ENCODE peak calls at places on chromosomes 13 and 19, in six cellular contexts. L is heart right ventricle, Z is HFF-Myc, T is fibroblast of pulmonary artery, P is mesothelial cell of epicardium, C is ovary. N is an unnamed sample.
A peak's percentile ranks its signal among the peaks of the same experiment; 100 is the strongest.

GRCh38 chr13:76016799-76017198 is 380.7 kb downstream of the LMO7 start:
- DNase-seq in P (no peak), C (no peak), T (peak; percentile 46), Z (peak; percentile 31), L (no peak), N (no peak)

GRCh38 chr13:113973218-113974164 is at the start of gene C13orf46:
- DNase-seq in P (peak; percentile 17), C (no peak), T (no peak), L (no peak), Z (no peak), N (no peak)

GRCh38 chr13:40440990-40441820 is 225.2 kb downstream of the FOXO1 start:
- DNase-seq in P (no peak), L (peak; percentile 83), T (peak; percentile 45), C (peak; percentile 72), Z (no peak), N (no peak)

GRCh38 chr13:113152894-113153809 is 5.3 kb upstream of the PROZ start:
- DNase-seq in C (peak; percentile 76), P (no peak), T (peak; percentile 17), L (peak; percentile 59), Z (no peak), N (peak; percentile 87)

GRCh38 chr13:73334459-73334858 is 275.7 kb downstream of the KLF5 start:
- DNase-seq in T (peak; percentile 21), C (no peak), Z (no peak), L (no peak), P (no peak), N (no peak)

GRCh38 chr13:112714366-112714765 is 24.5 kb downstream of the ATP11A start:
- DNase-seq in P (no peak), T (no peak), L (no peak), C (peak; percentile 24), Z (no peak), N (no peak)

GRCh38 chr13:83372786-83373185 is 509.5 kb downstream of the SLITRK1 start:
- DNase-seq in T (no peak), L (no peak), P (no peak), C (no peak), Z (no peak), N (no peak)

GRCh38 chr19:17491287-17491686 is 20.2 kb upstream of the PGLS start:
- DNase-seq in L (no peak), T (no peak), Z (no peak), C (no peak), P (no peak), N (no peak)

GRCh38 chr19:36418287-36419001 is at the start of gene ZFP82:
- DNase-seq in T (peak; percentile 85), L (peak; percentile 86), P (peak; percentile 77), Z (peak; percentile 20), C (peak; percentile 84), N (peak; percentile 95)

GRCh38 chr19:11345122-11345752 is 831 bp downstream of the TMEM205 start:
- DNase-seq in Z (no peak), P (no peak), C (no peak), T (no peak), L (no peak), N (no peak)

GRCh38 chr13:30306762-30307193 is 573 bp downstream of the KATNAL1 start:
- DNase-seq in Z (peak; percentile 72), L (peak; percentile 97), C (peak; percentile 95), T (peak; percentile 94), P (peak; percentile 86), N (peak; percentile 98)

GRCh38 chr13:51999525-51999924 is 11.7 kb downstream of the ATP7B start:
- DNase-seq in L (peak; percentile 81), C (no peak), T (no peak), Z (no peak), P (no peak), N (no peak)

GRCh38 chr19:16561382-16561781 is 10.8 kb downstream of the SLC35E1 start:
- DNase-seq in T (no peak), C (no peak), Z (no peak), L (no peak), P (no peak), N (no peak)

GRCh38 chr13:93413972-93414717 is 187.5 kb downstream of the GPC6 start:
- DNase-seq in L (no peak), T (peak; percentile 39), P (no peak), Z (no peak), C (no peak), N (no peak)

GRCh38 chr19:13906525-13906904 is 514 bp downstream of the CC2D1A start:
- DNase-seq in Z (no peak), P (no peak), L (peak; percentile 27), T (no peak), C (no peak), N (no peak)

GRCh38 chr19:52142001-52142595 is 2.4 kb upstream of the ZNF616 start:
- DNase-seq in C (no peak), L (no peak), T (no peak), P (no peak), Z (no peak), N (no peak)

GRCh38 chr19:44207126-44207803 is 5.1 kb upstream of the ZNF227 start:
- DNase-seq in T (peak; percentile 95), L (peak; percentile 94), Z (peak; percentile 95), P (peak; percentile 67), C (peak; percentile 86), N (peak; percentile 94)

GRCh38 chr13:94312511-94313191 is 166.8 kb downstream of the DCT start:
- DNase-seq in C (no peak), Z (no peak), L (no peak), T (no peak), P (no peak), N (no peak)

GRCh38 chr19:17797397-17798201 is 2.7 kb downstream of the B3GNT3 start:
- DNase-seq in L (no peak), T (no peak), P (no peak), Z (no peak), C (no peak), N (no peak)

GRCh38 chr19:7533925-7534480 is 1.5 kb upstream of the PNPLA6 start:
- DNase-seq in L (peak; percentile 91), P (no peak), T (peak; percentile 90), C (peak; percentile 87), Z (no peak), N (peak; percentile 89)

GRCh38 chr13:103224804-103225203 is 158.6 kb upstream of the SLC10A2 start:
- DNase-seq in T (no peak), C (no peak), L (no peak), P (no peak), Z (no peak), N (no peak)

GRCh38 chr13:62779146-62779545 is 1363.5 kb upstream of the PCDH20 start:
- DNase-seq in L (no peak), T (no peak), P (no peak), C (no peak), Z (no peak), N (no peak)

GRCh38 chr13:29369060-29369743 is 226.3 kb downstream of the SLC7A1 start:
- DNase-seq in C (no peak), P (no peak), Z (peak; percentile 17), T (peak; percentile 60), L (no peak), N (no peak)

GRCh38 chr13:114088863-114089262 is 43.6 kb downstream of the RASA3 start:
- DNase-seq in P (no peak), Z (no peak), C (no peak), T (no peak), L (no peak), N (no peak)

GRCh38 chr13:110641055-110642015 is 26.0 kb downstream of the NAXD start:
- DNase-seq in L (peak; percentile 37), C (peak; percentile 69), Z (no peak), P (no peak), T (no peak), N (no peak)

GRCh38 chr19:49690073-49690655 is 752 bp upstream of the CPT1C start:
- DNase-seq in L (no peak), P (no peak), T (no peak), Z (no peak), C (no peak), N (no peak)

GRCh38 chr19:49690656-49691242 is at the start of gene CPT1C:
- DNase-seq in P (peak; percentile 62), L (peak; percentile 87), Z (no peak), C (peak; percentile 85), T (peak; percentile 71), N (peak; percentile 91)

GRCh38 chr19:49687566-49688316 is 1.7 kb upstream of the ADM5 start:
- DNase-seq in Z (no peak), C (peak; percentile 24), L (no peak), T (peak; percentile 60), P (no peak), N (no peak)

GRCh38 chr19:49688531-49689132 is 762 bp upstream of the ADM5 start:
- DNase-seq in L (no peak), T (no peak), P (no peak), Z (no peak), C (no peak), N (no peak)

GRCh38 chr19:49689133-49690072 is at the start of gene ADM5:
- DNase-seq in T (no peak), L (no peak), Z (no peak), C (peak; percentile 64), P (no peak), N (no peak)
- TF ChIP-seq CTCF in T (peak; percentile 41), L (peak; percentile 70), Z (peak; percentile 57), C (no peak), P (peak; percentile 34), N (peak; percentile 38)

GRCh38 chr19:806815-807421 is 9.7 kb downstream of the PTBP1 start:
- DNase-seq in T (no peak), P (no peak), Z (no peak), C (no peak), L (no peak), N (no peak)
- TF ChIP-seq CTCF in T (no peak), P (peak; percentile 18), Z (no peak), C (no peak), L (no peak), N (no peak)

GRCh38 chr13:81872581-81872980 is 1531.7 kb upstream of the SPRY2 start:
- DNase-seq in P (no peak), Z (no peak), C (no peak), T (no peak), L (no peak), N (no peak)
- TF ChIP-seq CTCF in P (peak; percentile 24), Z (no peak), C (no peak), T (no peak), L (no peak), N (peak; percentile 38)

GRCh38 chr19:29598496-29598895 is 7.6 kb upstream of the POP4 start:
- DNase-seq in L (no peak), C (no peak), P (no peak), T (no peak), Z (no peak), N (no peak)

GRCh38 chr19:29598036-29598435 is 8.0 kb upstream of the POP4 start:
- DNase-seq in Z (no peak), T (no peak), C (no peak), L (no peak), P (no peak), N (no peak)

GRCh38 chr19:29596080-29596479 is 10.0 kb upstream of the POP4 start:
- DNase-seq in C (no peak), L (no peak), Z (no peak), T (no peak), P (no peak), N (no peak)

GRCh38 chr19:29593869-29594268 is 12.2 kb upstream of the POP4 start:
- DNase-seq in L (no peak), T (no peak), P (no peak), Z (no peak), C (no peak), N (no peak)

GRCh38 chr19:29596885-29597525 is 9.1 kb upstream of the POP4 start:
- DNase-seq in T (peak; percentile 52), C (no peak), L (no peak), P (no peak), Z (no peak), N (no peak)
- TF ChIP-seq CTCF in T (peak; percentile 32), C (no peak), L (peak; percentile 31), P (no peak), Z (peak; percentile 15), N (peak; percentile 38)

GRCh38 chr19:40273469-40274360 is 11.4 kb downstream of the AKT2 start:
- DNase-seq in C (no peak), P (no peak), T (no peak), L (no peak), Z (no peak), N (no peak)
- TF ChIP-seq CTCF in C (no peak), P (no peak), T (no peak), L (no peak), Z (no peak), N (no peak)

N was measured in osteocyte.